ENCODE peak calls at places on chromosomes 12 and 14, in five cellular contexts. Y is suprapubic skin, J is tibial artery, S is thoracic aorta, G is upper lobe of right lung. O is an unnamed sample.
A peak's percentile ranks its signal among the peaks of the same experiment; 100 is the strongest.

GRCh38 chr14:71478542-71478941 is 453.7 kb upstream of the RGS6 start:
- DNase-seq in Y (no peak), J (no peak), S (no peak), G (no peak), O (no peak)

GRCh38 chr12:62597253-62597652 is 130.6 kb downstream of the MON2 start:
- DNase-seq in Y (no peak), J (no peak), S (no peak), G (no peak), O (no peak)

GRCh38 chr12:68591716-68592437 is 18.8 kb upstream of the RAP1B start:
- DNase-seq in Y (no peak), J (no peak), S (no peak), G (no peak), O (no peak)

GRCh38 chr12:91357381-91357780 is 174.8 kb upstream of the DCN start:
- DNase-seq in Y (no peak), J (no peak), S (no peak), G (no peak), O (no peak)

GRCh38 chr12:92533280-92533890 is 169.4 kb upstream of the PLEKHG7 start:
- DNase-seq in Y (no peak), J (no peak), S (no peak), G (no peak), O (no peak)

GRCh38 chr12:113893221-113893620 is 72.9 kb downstream of the RBM19 start:
- DNase-seq in Y (no peak), J (no peak), S (no peak), G (no peak), O (no peak)

GRCh38 chr12:72271401-72271740 is 799 bp upstream of the TRHDE start:
- DNase-seq in Y (no peak), J (no peak), S (no peak), G (peak; percentile 64), O (no peak)

GRCh38 chr14:61923348-61923747 is 161.1 kb downstream of the SNAPC1 start:
- DNase-seq in Y (no peak), J (no peak), S (no peak), G (no peak), O (no peak)

GRCh38 chr14:99245541-99246511 is 26.2 kb downstream of the BCL11B start:
- DNase-seq in Y (no peak), J (no peak), S (no peak), G (no peak), O (no peak)

GRCh38 chr12:51368640-51369517 is 22.3 kb downstream of the GALNT6 start:
- DNase-seq in Y (no peak), J (no peak), S (no peak), G (peak; percentile 75), O (no peak)

GRCh38 chr12:91406920-91407341 is 224.3 kb upstream of the DCN start:
- DNase-seq in Y (no peak), J (no peak), S (no peak), G (no peak), O (no peak)

GRCh38 chr12:47758584-47758833 is 171 bp downstream of the RAPGEF3 start:
- DNase-seq in Y (no peak), J (no peak), S (no peak), G (no peak), O (no peak)

GRCh38 chr12:109154485-109155438 is 38.4 kb downstream of the ACACB start:
- DNase-seq in Y (peak; percentile 91), J (peak; percentile 77), S (peak; percentile 19), G (peak; percentile 93), O (peak; percentile 94)

GRCh38 chr14:103828315-103828967 is 18.9 kb downstream of the PPP1R13B start:
- DNase-seq in Y (no peak), J (peak; percentile 22), S (no peak), G (peak; percentile 40), O (no peak)

GRCh38 chr12:10095971-10096370 is 2.8 kb downstream of the CLEC1A start:
- DNase-seq in Y (no peak), J (no peak), S (no peak), G (no peak), O (no peak)

GRCh38 chr14:41476526-41476925 is 130.2 kb upstream of the LRFN5 start:
- DNase-seq in Y (no peak), J (no peak), S (no peak), G (no peak), O (no peak)

GRCh38 chr14:102862154-102862772 is 60.2 kb upstream of the AMN start:
- DNase-seq in Y (no peak), J (no peak), S (no peak), G (no peak), O (no peak)

GRCh38 chr14:29926228-29926627 is 1.4 kb downstream of the PRKD1 start:
- DNase-seq in Y (no peak), J (no peak), S (no peak), G (no peak), O (no peak)

GRCh38 chr12:11652351-11653040 is 3.0 kb downstream of the ETV6 start:
- DNase-seq in Y (no peak), J (peak; percentile 54), S (no peak), G (no peak), O (no peak)

GRCh38 chr14:65303185-65303901 is 109.2 kb upstream of the FUT8 start:
- DNase-seq in Y (no peak), J (no peak), S (no peak), G (no peak), O (no peak)

GRCh38 chr12:47772094-47772660 is 861 bp upstream of the SLC48A1 start:
- DNase-seq in Y (no peak), J (no peak), S (no peak), G (no peak), O (no peak)

GRCh38 chr14:94671870-94672444 is 59.8 kb downstream of the SERPINA3 start:
- DNase-seq in Y (peak; percentile 62), J (no peak), S (no peak), G (peak; percentile 40), O (peak; percentile 46)

GRCh38 chr14:70073924-70074566 is 114.7 kb downstream of the SLC8A3 start:
- DNase-seq in Y (no peak), J (peak; percentile 43), S (no peak), G (peak; percentile 71), O (no peak)

GRCh38 chr12:53492830-53493609 is 6.2 kb downstream of the MAP3K12 start:
- DNase-seq in Y (peak; percentile 97), J (peak; percentile 92), S (peak; percentile 78), G (peak; percentile 96), O (peak; percentile 96)

GRCh38 chr14:92726933-92727262 is 21.5 kb downstream of the LGMN start:
- DNase-seq in Y (no peak), J (no peak), S (no peak), G (no peak), O (no peak)

GRCh38 chr12:93798279-93798678 is 121.1 kb downstream of the CRADD start:
- DNase-seq in Y (no peak), J (no peak), S (no peak), G (no peak), O (no peak)

DNA sequence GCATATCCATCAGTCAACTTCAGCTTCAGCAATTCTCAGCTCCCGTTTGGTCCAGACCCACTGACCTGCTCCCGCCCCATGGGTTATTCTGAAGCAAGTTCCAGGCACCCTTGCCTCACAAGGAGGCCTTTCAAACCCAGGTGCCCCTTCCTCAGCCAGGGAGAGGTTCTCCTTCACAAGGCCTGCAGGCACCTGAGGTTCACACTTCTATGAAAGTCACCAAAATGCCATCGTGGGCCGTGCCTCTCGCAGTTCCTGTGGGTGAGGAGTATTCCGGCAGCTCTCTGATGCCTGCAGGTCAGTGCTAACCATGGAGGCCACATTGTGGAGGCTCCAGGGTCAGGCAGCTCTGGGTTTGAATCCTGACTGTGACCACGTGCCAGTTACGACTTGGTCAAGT is 40.2 kb upstream of the BCL7A start:
- DNase-seq in Y (no peak), J (no peak), S (no peak), G (no peak), O (no peak)
- H3K4me3 ChIP-seq in Y (no peak overlapping the region), J (no peak overlapping the region), S (no peak overlapping the region), G (no peak overlapping the region), O (no peak overlapping the region)

GRCh38 chr14:31312934-31313333 is 105.3 kb upstream of the HECTD1 start:
- DNase-seq in Y (no peak), J (no peak), S (no peak), G (no peak), O (no peak)

GRCh38 chr14:31303654-31304053 is 96.1 kb upstream of the HECTD1 start:
- DNase-seq in Y (no peak), J (no peak), S (no peak), G (no peak), O (no peak)

GRCh38 chr14:31307618-31308017 is 100.0 kb upstream of the HECTD1 start:
- DNase-seq in Y (no peak), J (no peak), S (no peak), G (no peak), O (no peak)

DNA sequence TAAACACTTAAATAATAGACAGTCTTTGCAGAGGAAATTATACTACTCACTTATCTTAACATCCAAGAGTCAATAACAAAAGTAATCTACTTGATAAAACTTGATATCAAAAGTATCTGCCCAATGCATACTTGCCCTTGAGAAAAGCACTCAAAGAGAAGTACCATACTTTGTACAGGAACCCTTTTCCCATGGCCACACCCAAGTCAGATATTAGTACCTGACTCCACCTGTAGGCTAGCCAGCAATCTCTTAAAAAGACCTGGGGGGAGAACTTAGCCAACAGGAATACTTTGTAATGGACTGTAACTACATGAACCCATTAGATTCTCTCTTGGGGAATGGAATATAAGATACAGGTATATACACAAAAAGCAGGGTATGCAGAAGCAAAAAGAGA is 99.6 kb upstream of the HECTD1 start:
- DNase-seq in Y (no peak), J (no peak), S (no peak), G (no peak), O (no peak)
- TF ChIP-seq CTCF in Y (no peak), J (no peak), S (no peak), G (no peak), O (no peak)

GRCh38 chr12:806116-806805 is 53.9 kb downstream of the WNK1 start:
- DNase-seq in Y (no peak), J (no peak), S (no peak), G (no peak), O (no peak)

GRCh38 chr12:805022-805632 is 52.7 kb downstream of the WNK1 start:
- DNase-seq in Y (no peak), J (no peak), S (no peak), G (no peak), O (no peak)

GRCh38 chr12:807041-807717 is 54.8 kb downstream of the WNK1 start:
- DNase-seq in Y (no peak), J (no peak), S (no peak), G (no peak), O (no peak)

GRCh38 chr12:802242-802995 is 50.0 kb downstream of the WNK1 start:
- DNase-seq in Y (no peak), J (no peak), S (no peak), G (no peak), O (no peak)
- H3K27ac ChIP-seq in Y (no peak overlapping the region), J (no peak overlapping the region), S (no peak overlapping the region), G (no peak overlapping the region), O (no peak overlapping the region)

DNA sequence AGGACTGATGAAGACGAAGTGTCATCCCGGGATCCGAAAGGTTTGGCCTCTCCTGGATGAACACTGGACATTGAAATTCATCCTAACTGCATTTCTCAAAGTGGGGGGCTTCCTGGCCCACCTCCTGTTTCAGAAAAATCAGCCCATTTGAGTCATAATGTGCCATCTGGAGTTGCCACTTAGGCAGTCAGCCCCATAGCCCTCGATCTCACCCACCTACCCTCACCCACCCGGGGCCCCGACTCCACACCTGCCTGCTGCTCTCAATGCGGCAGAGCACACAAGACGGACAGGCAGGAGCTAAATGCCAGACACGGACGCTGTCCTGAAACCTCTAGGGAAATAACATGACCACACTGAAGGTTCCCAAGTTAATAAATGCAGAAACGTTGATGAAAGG is 12.6 kb downstream of the DLK1 start:
- DNase-seq in Y (peak; percentile 58), J (no peak), S (no peak), G (peak; percentile 13), O (no peak)
- H3K4me3 ChIP-seq in Y (no peak overlapping the region), J (no peak overlapping the region), S (no peak overlapping the region), G (no peak overlapping the region), O (no peak overlapping the region)